ENCODE peak calls at places on chromosomes 6 and 20, in eight cellular contexts. M is PC-3, Y is lower lobe of right lung, E is heart right ventricle, H is adrenal gland, I is GM12878, W is cardiac muscle cell, N is ovary. U is an unnamed sample.
A peak's percentile ranks its signal among the peaks of the same experiment; 100 is the strongest.

GRCh38 chr6:43532201-43532600 is 15.3 kb downstream of the POLR1C start:
- DNase-seq in N (no peak), H (no peak), E (no peak), Y (no peak), M (no peak), I (no peak), W (no peak), U (no peak)

GRCh38 chr6:134185277-134185676 is 132.6 kb downstream of the SGK1 start:
- DNase-seq in M (no peak), N (no peak), Y (no peak), W (peak; percentile 49), E (no peak), I (no peak), H (no peak), U (no peak)

GRCh38 chr6:37507690-37508421 is 8.2 kb upstream of the CCDC167 start:
- DNase-seq in N (no peak), Y (no peak), H (no peak), W (no peak), E (no peak), M (no peak), I (no peak), U (no peak)

GRCh38 chr6:46014054-46014453 is 1.6 kb downstream of the CLIC5 start:
- DNase-seq in Y (no peak), N (no peak), I (no peak), H (no peak), E (no peak), W (no peak), M (no peak), U (no peak)

GRCh38 chr20:49456646-49457045 is 25.8 kb downstream of the KCNB1 start:
- DNase-seq in M (no peak), Y (no peak), N (no peak), W (no peak), H (no peak), E (no peak), I (no peak), U (no peak)

GRCh38 chr6:6885521-6886088 is 222.2 kb upstream of the RREB1 start:
- DNase-seq in W (no peak), Y (peak; percentile 88), N (no peak), E (peak; percentile 40), M (no peak), H (peak; percentile 82), I (no peak), U (no peak)

GRCh38 chr6:5869261-5869660 is 137.5 kb downstream of the NRN1 start:
- DNase-seq in W (no peak), N (no peak), E (no peak), M (no peak), Y (no peak), I (no peak), H (no peak), U (no peak)

GRCh38 chr6:34829137-34829536 is 37.3 kb downstream of the BLTP3A start:
- DNase-seq in Y (no peak), H (no peak), I (no peak), N (no peak), M (no peak), E (no peak), W (no peak), U (no peak)

GRCh38 chr20:63657260-63657936 is 714 bp upstream of the RTEL1 start:
- DNase-seq in I (no peak), Y (peak; percentile 49), M (no peak), E (no peak), H (no peak), W (no peak), N (peak; percentile 57), U (no peak)

GRCh38 chr6:6747371-6747770 is 158.9 kb downstream of the LY86 start:
- DNase-seq in N (no peak), W (no peak), H (no peak), I (no peak), E (no peak), M (no peak), Y (no peak), U (no peak)

GRCh38 chr20:23668477-23668951 is 20.3 kb downstream of the CST4 start:
- DNase-seq in I (no peak), H (peak; percentile 76), E (peak; percentile 54), W (peak; percentile 72), Y (no peak), M (peak; percentile 83), N (peak; percentile 30), U (peak; percentile 18)

GRCh38 chr6:113511100-113511499 is 346.0 kb upstream of the MARCKS start:
- DNase-seq in Y (no peak), H (no peak), M (no peak), E (no peak), W (no peak), N (no peak), I (no peak), U (no peak)

GRCh38 chr6:159823953-159824352 is 23.9 kb downstream of the PNLDC1 start:
- DNase-seq in E (no peak), H (no peak), W (no peak), N (no peak), Y (peak; percentile 6), M (no peak), I (no peak), U (no peak)

GRCh38 chr6:139743629-139744028 is 369.2 kb upstream of the CITED2 start:
- DNase-seq in I (no peak), M (peak; percentile 88), Y (no peak), H (no peak), W (no peak), E (no peak), N (no peak), U (peak; percentile 91)

GRCh38 chr6:63573899-63574553 is 1.7 kb downstream of the LOC128125822 start:
- DNase-seq in Y (no peak), W (peak; percentile 50), M (peak; percentile 62), E (peak; percentile 14), H (peak; percentile 66), I (peak; percentile 33), N (no peak), U (no peak)

GRCh38 chr6:139448094-139448649 is 73.7 kb upstream of the CITED2 start:
- DNase-seq in W (no peak), M (no peak), I (peak; percentile 55), Y (no peak), H (no peak), N (no peak), E (no peak), U (no peak)

DNA sequence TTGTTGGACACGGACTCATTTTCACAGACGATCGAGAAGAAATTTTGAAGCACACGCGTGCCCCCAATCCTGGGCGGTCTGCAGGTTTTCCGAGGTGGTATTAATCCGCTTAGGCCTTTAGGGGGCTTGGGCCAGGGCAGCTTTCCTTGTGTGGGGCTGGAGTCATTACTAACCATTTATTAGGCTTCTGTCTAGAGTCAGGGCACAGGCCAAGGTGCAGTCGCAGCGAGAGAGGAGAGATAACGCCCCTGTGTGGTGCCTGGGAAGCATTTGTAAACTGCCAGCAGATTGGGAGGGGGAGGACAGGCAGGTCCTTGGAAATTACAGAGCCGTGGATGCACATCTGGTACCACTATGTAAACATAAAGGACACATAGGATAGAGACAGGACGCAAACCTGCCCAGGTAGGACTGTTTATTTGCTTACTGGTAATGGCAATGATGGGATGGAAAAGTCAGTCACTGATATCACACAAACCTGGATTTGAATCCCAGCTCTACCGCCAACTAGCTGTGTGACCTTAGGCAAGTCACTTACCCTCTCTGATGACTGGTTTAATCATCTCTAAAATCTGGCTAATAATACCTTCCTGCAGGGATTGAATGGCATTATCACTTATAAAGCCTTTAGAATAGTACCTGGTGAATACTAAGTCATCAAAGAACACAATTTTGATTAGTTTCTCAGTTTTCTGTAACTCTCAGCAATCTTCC is 76.4 kb downstream of the TMEM242 start:
- DNase-seq in H (no peak), M (no peak), Y (no peak), I (no peak), N (no peak), W (no peak), E (no peak), U (no peak)
- TF ChIP-seq CTCF in H (no peak), M (no peak), Y (no peak), I (no peak), N (no peak), W (no peak), E (no peak), U (no peak)

DNA sequence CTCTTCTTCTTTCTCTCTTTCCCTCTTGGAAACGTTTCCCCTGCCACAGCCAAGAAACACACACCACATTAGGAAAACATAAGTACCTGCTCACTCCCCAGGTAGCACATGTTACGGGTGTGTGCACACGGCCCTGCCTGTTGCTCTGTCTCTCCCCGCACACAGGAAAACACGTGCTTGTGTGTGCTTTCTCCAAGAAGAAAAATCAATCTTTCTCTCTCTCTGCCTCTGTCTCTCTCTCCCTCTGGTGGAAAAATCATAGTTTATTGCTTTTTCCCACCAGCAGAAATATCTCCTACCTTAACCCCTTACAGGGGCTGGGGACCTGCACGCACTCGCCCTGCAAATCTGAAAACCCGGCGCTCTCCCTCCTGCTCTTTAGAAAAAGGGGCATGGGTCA is 102.3 kb downstream of the EDN3 start:
- DNase-seq in E (no peak), I (no peak), W (no peak), M (peak; percentile 20), N (no peak), Y (no peak), H (no peak), U (no peak)
- H3K27me3 ChIP-seq in E (peaks cover 90% of the 10 kb centered on the region), I (peaks cover 2% of the 10 kb centered on the region), W (peaks cover 21% of the 10 kb centered on the region), M (peaks cover 99% of the 10 kb centered on the region), N (no peaks in the 10 kb centered on the region), Y (peaks cover 69% of the 10 kb centered on the region), H (peaks cover 24% of the 10 kb centered on the region), U (peaks cover 40% of the 10 kb centered on the region)

GRCh38 chr20:3413393-3413889 is 6.0 kb upstream of the DNAAF9 start:
- DNase-seq in Y (no peak), H (no peak), E (no peak), N (no peak), M (no peak), I (no peak), W (no peak), U (no peak)

GRCh38 chr20:3409417-3409816 is 1.9 kb upstream of the DNAAF9 start:
- DNase-seq in M (no peak), H (peak; percentile 28), N (no peak), Y (no peak), W (no peak), E (no peak), I (no peak), U (no peak)

GRCh38 chr20:3412600-3413392 is 5.3 kb upstream of the DNAAF9 start:
- DNase-seq in I (no peak), E (no peak), Y (no peak), W (no peak), N (no peak), M (no peak), H (no peak), U (no peak)

GRCh38 chr20:3410464-3410863 is 3.0 kb upstream of the DNAAF9 start:
- DNase-seq in N (no peak), Y (no peak), W (no peak), E (no peak), I (no peak), M (no peak), H (no peak), U (no peak)

DNA sequence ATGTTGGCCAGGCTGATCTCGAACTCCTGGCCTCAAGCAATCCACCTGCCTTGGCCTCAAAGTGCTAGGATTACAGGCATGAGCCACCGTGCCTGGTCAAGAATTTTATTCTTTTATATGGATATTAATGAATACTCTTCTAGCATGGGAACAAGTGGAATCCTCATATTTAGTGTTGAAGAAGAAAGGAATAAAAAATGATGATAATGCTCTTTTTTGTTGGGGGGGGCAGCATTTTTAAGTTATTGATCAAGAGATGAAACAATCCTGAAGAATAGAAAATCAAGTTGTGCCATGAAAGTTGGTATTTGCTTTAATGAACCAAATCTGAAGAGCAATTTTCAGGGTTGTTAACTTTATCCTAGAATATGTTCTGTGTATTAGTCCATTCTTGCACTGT is 6.7 kb upstream of the DNAAF9 start:
- DNase-seq in E (no peak), Y (no peak), H (no peak), M (no peak), W (no peak), N (no peak), I (no peak), U (no peak)
- H3K4me3 ChIP-seq in E (no peak overlapping the region), Y (no peak overlapping the region), H (no peak overlapping the region), M (no peak overlapping the region), W (no peak overlapping the region), N (no peak overlapping the region), I (no peak overlapping the region), U (no peak overlapping the region)

GRCh38 chr6:26537846-26538571 is at the start of gene HMGN4:
- DNase-seq in E (peak; percentile 83), N (peak; percentile 87), Y (peak; percentile 88), W (peak; percentile 83), H (peak; percentile 83), M (peak; percentile 89), I (peak; percentile 96), U (no peak)
- TF ChIP-seq CTCF in E (no peak), N (peak; percentile 15), Y (no peak), W (peak; percentile 12), H (no peak), M (no peak), I (no peak), U (peak; percentile 5)

U was measured in kidney epithelial cell.